ENCODE peak calls at places on chromosomes 4 and X, in ten cellular contexts. T, O, Y, A, L, N, H, S, Q and B are unnamed samples.

GRCh38 chr4:83516042-83516772 is 19.7 kb upstream of the GPAT3 start:
- DNase-seq in O (peak), Y (no peak), S (no peak), L (peak), T (peak), Q (no peak), N (no peak), A (no peak), H (peak), B (peak)

GRCh38 chr4:86013623-86014022 is 346.2 kb downstream of the MAPK10 start:
- DNase-seq in O (peak), Q (no peak), L (no peak), Y (no peak), S (no peak), T (peak), A (no peak), H (peak), N (no peak), B (peak)

GRCh38 chr4:108426493-108426892 is 193.9 kb upstream of the RPL34 start:
- DNase-seq in A (no peak), N (no peak), T (peak), L (no peak), H (no peak), Q (no peak), Y (no peak), O (peak), S (no peak), B (peak)

GRCh38 chr4:128707864-128708263 is 101.6 kb upstream of the JADE1 start:
- DNase-seq in L (no peak), N (no peak), H (no peak), A (no peak), S (peak), Y (no peak), O (peak), Q (no peak), T (peak), B (peak)

GRCh38 chrX:34557733-34558132 is 99.4 kb downstream of the TMEM47 start:
- DNase-seq in O (no peak), Q (no peak), N (no peak), L (no peak), H (no peak), Y (no peak), S (no peak), A (no peak), T (no peak), B (no peak)

GRCh38 chr4:81723927-81724587 is 252.3 kb upstream of the RASGEF1B start:
- DNase-seq in Y (no peak), A (no peak), L (no peak), Q (peak), S (no peak), T (peak), N (no peak), H (peak), O (peak), B (no peak)

GRCh38 chr4:184968784-184969201 is 49.5 kb upstream of the HELT start:
- DNase-seq in H (peak), N (no peak), Q (no peak), Y (peak), T (no peak), A (no peak), L (no peak), S (peak), O (no peak), B (no peak)

GRCh38 chr4:99300934-99301333 is 10.1 kb upstream of the ADH1A start:
- DNase-seq in Y (no peak), H (peak), T (peak), A (no peak), Q (peak), O (peak), N (no peak), S (peak), L (peak), B (peak)

GRCh38 chrX:153970398-153971123 is 1.1 kb downstream of the HCFC1 start:
- DNase-seq in A (peak), Q (peak), N (peak), H (peak), Y (no peak), O (peak), L (peak), S (no peak), T (peak), B (peak)

GRCh38 chr4:152079543-152080293 is 318.9 kb upstream of the GATB start:
- DNase-seq in A (no peak), L (no peak), S (no peak), Q (no peak), O (no peak), Y (no peak), N (no peak), T (no peak), H (no peak), B (no peak)

GRCh38 chr4:6916587-6917444 is 7.2 kb downstream of the TBC1D14 start:
- DNase-seq in H (peak), A (no peak), S (no peak), Y (peak), T (peak), L (peak), O (peak), Q (peak), N (no peak), B (peak)

GRCh38 chrX:51852096-51852495 is 41.3 kb upstream of the MAGED1 start:
- DNase-seq in Q (no peak), T (no peak), N (no peak), O (no peak), A (peak), H (no peak), S (no peak), L (no peak), Y (no peak), B (no peak)

GRCh38 chr4:181479145-181479544 is 764.1 kb upstream of the TENM3 start:
- DNase-seq in H (no peak), Y (no peak), Q (no peak), T (no peak), N (no peak), S (no peak), L (no peak), O (no peak), A (peak), B (no peak)

GRCh38 chrX:1453951-1454785 is 1.5 kb upstream of the ASMTL start:
- DNase-seq in O (peak), Y (peak), N (peak), T (peak), L (peak), A (peak), Q (peak), H (peak), S (peak), B (peak)

GRCh38 chr4:151744614-151745013 is 16.2 kb downstream of the GATB start:
- DNase-seq in Q (no peak), A (no peak), H (peak), T (peak), O (peak), Y (no peak), N (no peak), L (no peak), S (no peak), B (peak)

GRCh38 chr4:182776376-182777058 is 140.7 kb downstream of the DCTD start:
- DNase-seq in S (no peak), L (no peak), O (no peak), H (no peak), Y (no peak), A (peak), Q (no peak), N (no peak), T (peak), B (peak)

GRCh38 chr4:153468587-153468986 is 2.4 kb downstream of the TMEM131L start:
- DNase-seq in L (no peak), O (no peak), T (no peak), A (no peak), Y (no peak), Q (no peak), S (no peak), H (no peak), N (no peak), B (no peak)

GRCh38 chr4:102453827-102454226 is 47.3 kb upstream of the NFKB1 start:
- DNase-seq in T (no peak), A (no peak), L (no peak), S (no peak), H (no peak), O (no peak), Y (no peak), N (no peak), Q (no peak), B (no peak)

GRCh38 chr4:41814565-41814964 is 66.0 kb upstream of the PHOX2B start:
- DNase-seq in L (no peak), T (peak), Q (no peak), N (no peak), O (peak), H (peak), S (peak), A (peak), Y (no peak), B (peak)

GRCh38 chr4:46432923-46433322 is 43.0 kb upstream of the GABRA2 start:
- DNase-seq in T (peak), L (no peak), Q (no peak), O (peak), H (no peak), A (no peak), N (peak), S (peak), Y (no peak), B (peak)

GRCh38 chr4:72971572-72971971 is 97.9 kb downstream of the COX18 start:
- DNase-seq in Q (no peak), H (peak), A (no peak), O (peak), Y (no peak), N (no peak), L (no peak), T (peak), S (no peak), B (peak)

GRCh38 chrX:31524182-31524581 is 452.3 kb upstream of the FTHL17 start:
- DNase-seq in Y (no peak), T (no peak), N (no peak), L (no peak), H (no peak), S (no peak), Q (no peak), A (no peak), O (peak), B (peak)

GRCh38 chrX:154426916-154427792 is 1.3 kb upstream of the ATP6AP1 start:
- DNase-seq in N (no peak), H (peak), S (no peak), Y (no peak), A (no peak), T (no peak), Q (no peak), L (no peak), O (no peak), B (no peak)

GRCh38 chr4:2364654-2365053 is 53.8 kb downstream of the ZFYVE28 start:
- DNase-seq in L (peak), H (peak), A (no peak), T (peak), S (peak), Q (peak), N (peak), O (peak), Y (peak), B (peak)

GRCh38 chrX:74420194-74421035 is 878 bp upstream of the SLC16A2 start:
- DNase-seq in S (peak), Y (peak), Q (peak), L (peak), H (peak), O (peak), A (peak), N (no peak), T (peak), B (peak)

GRCh38 chr4:182881928-182882327 is 35.3 kb downstream of the DCTD start:
- DNase-seq in Q (peak), Y (no peak), O (no peak), S (peak), T (peak), L (no peak), N (no peak), H (no peak), A (no peak), B (no peak)

GRCh38 chr4:38166082-38166481 is 205.9 kb downstream of the PTTG2 start:
- DNase-seq in Y (no peak), H (no peak), L (no peak), T (no peak), A (no peak), Q (no peak), O (no peak), N (no peak), S (no peak), B (no peak)

GRCh38 chr4:42985971-42986370 is 93.5 kb downstream of the GRXCR1 start:
- DNase-seq in T (no peak), N (no peak), H (no peak), Y (no peak), S (no peak), Q (no peak), O (no peak), A (no peak), L (no peak), B (no peak)

GRCh38 chr4:145788765-145789164 is 108.8 kb downstream of the C4orf51 start:
- DNase-seq in Y (no peak), L (no peak), A (no peak), H (no peak), Q (no peak), T (no peak), O (no peak), N (no peak), S (no peak), B (peak)

GRCh38 chr4:145623831-145624230 is 4.6 kb downstream of the MMAA start:
- DNase-seq in S (no peak), A (no peak), H (no peak), Q (no peak), O (peak), Y (no peak), N (no peak), L (no peak), T (peak), B (peak)

GRCh38 chrX:148380614-148381561 is 119.5 kb upstream of the AFF2 start:
- DNase-seq in N (no peak), Y (no peak), L (no peak), T (no peak), Q (no peak), O (no peak), H (peak), A (no peak), S (no peak), B (peak)

GRCh38 chrX:153885968-153886903 is at the start of gene L1CAM:
- DNase-seq in Q (no peak), A (peak), T (no peak), Y (no peak), L (no peak), H (peak), O (no peak), N (no peak), S (no peak), B (no peak)

GRCh38 chr4:165398570-165398969 is 19.8 kb downstream of the CPE start:
- DNase-seq in O (peak), N (no peak), H (no peak), L (no peak), A (peak), Y (no peak), T (peak), S (no peak), Q (no peak), B (peak)

GRCh38 chr4:76616526-76616925 is 181.5 kb downstream of the SHROOM3 start:
- DNase-seq in Y (no peak), O (no peak), H (no peak), Q (no peak), A (no peak), L (no peak), N (no peak), S (no peak), T (no peak), B (no peak)

GRCh38 chr4:33709247-33709646 is 2535.1 kb downstream of the ARAP2 start:
- DNase-seq in H (no peak), L (no peak), O (peak), A (no peak), Y (no peak), N (no peak), Q (no peak), T (peak), S (no peak), B (peak)

GRCh38 chr4:20844311-20844710 is 144.1 kb downstream of the PACRGL start:
- DNase-seq in L (no peak), H (peak), A (peak), N (no peak), Q (no peak), O (no peak), Y (no peak), T (no peak), S (no peak), B (no peak)

GRCh38 chr4:779555-779954 is 46.4 kb downstream of the CPLX1 start:
- DNase-seq in H (no peak), A (no peak), S (no peak), T (no peak), Q (no peak), L (peak), N (no peak), O (no peak), Y (no peak), B (no peak)
- H3K4me3 ChIP-seq in H (no peak), A (peak), S (peak), T (no peak), Q (no peak), L (no peak), N (no peak), O (no peak), Y (peak), B (peak)

DNA sequence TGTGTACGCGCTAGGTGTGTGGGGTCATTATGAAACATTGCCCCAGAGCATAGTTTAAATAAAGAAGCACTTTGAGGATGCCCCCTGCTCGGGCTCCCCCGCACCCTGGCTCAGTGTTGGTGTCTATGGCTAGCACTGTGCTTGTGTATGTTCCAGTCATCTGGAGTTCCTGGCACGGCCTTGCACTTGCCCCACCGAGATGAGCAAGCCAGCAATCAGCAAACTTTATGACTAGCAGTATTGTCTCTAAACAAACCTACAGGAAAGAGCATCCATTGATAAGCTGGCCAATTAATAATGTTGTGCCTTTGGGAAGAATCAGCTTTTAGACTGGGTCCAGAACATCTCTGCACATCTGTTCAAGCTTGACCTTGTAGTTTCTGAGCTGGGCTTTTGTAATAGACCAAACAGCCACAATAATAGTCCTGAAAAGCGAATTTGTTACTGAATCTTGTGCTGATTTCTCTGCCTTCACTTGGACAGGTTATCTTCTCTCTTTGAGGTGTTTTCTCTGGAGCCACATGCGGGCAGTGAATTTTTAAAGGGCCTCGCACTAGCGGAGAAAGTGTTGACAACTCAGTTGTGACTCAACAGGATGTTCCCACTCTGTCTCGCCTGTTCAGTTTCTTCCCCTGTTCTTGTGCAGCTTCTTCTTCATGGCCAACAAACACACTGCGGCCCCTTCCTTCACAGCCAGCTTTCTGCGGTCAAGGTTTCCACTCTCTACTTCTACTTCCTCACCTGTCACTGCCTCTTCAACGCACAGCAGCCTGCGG is 895 bp upstream of the SHROOM4 start:
- DNase-seq in L (no peak), O (peak), A (no peak), T (peak), Y (no peak), Q (no peak), S (no peak), N (peak), H (no peak), B (no peak)
- H3K4me3 ChIP-seq in L (no peak), O (no peak), A (peak), T (peak), Y (peak), Q (peak), S (no peak), N (peak), H (peak), B (no peak)

DNA sequence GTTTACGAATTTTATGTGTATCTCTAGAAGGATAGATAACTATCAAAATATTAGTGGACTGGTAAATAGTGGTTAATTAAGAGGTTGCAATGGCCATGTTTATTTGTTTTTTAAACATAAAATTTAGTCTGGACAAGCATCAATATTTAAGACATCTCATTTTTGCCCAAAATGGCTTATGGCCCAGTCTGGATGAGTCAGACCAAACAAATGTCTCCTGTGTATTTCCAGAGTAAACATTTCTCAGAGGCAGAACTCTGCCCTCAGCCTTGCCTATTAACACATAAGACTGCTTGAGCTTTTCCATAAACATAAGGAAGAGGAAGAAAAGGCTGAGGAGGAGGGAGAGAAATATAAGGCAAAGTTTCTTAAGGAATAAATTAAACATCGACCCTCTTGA is 277.1 kb upstream of the DIAPH2 start:
- DNase-seq in N (no peak), O (peak), H (peak), L (no peak), S (peak), Y (no peak), A (no peak), Q (no peak), T (peak), B (peak)
- H3K4me3 ChIP-seq in N (no peak), O (no peak), H (no peak), L (no peak), S (no peak), Y (no peak), A (no peak), Q (no peak), T (no peak), B (no peak)

GRCh38 chrX:17931855-17932254 is 70.8 kb upstream of the RAI2 start:
- DNase-seq in O (no peak), L (no peak), S (no peak), A (no peak), H (no peak), N (no peak), Y (no peak), T (no peak), Q (no peak), B (no peak)
- H3K4me3 ChIP-seq in O (no peak), L (no peak), S (no peak), A (no peak), H (no peak), N (no peak), Y (no peak), T (no peak), Q (no peak), B (no peak)

GRCh38 chr4:15443770-15444169 is 15.9 kb downstream of the C1QTNF7 start:
- DNase-seq in H (no peak), O (no peak), Q (no peak), L (no peak), N (no peak), S (no peak), A (no peak), T (no peak), Y (no peak), B (no peak)
- H3K4me3 ChIP-seq in H (no peak), O (no peak), Q (no peak), L (no peak), N (no peak), S (no peak), A (no peak), T (no peak), Y (no peak), B (no peak)